ENCODE peak calls at places on chromosomes 6 and 20, in five cellular contexts. N is upper lobe of left lung, H is right cardiac atrium, W is foreskin keratinocyte, Z is fibroblast of pulmonary artery. T is an unnamed sample.

GRCh38 chr20:34522969-34523871 is 7.0 kb downstream of the DYNLRB1 start:
- DNase-seq in W (no peak), N (peak; percentile 40), Z (peak; percentile 83), H (no peak), T (peak; percentile 60)

GRCh38 chr6:95227301-95227700 is 350.0 kb upstream of the MANEA start:
- DNase-seq in Z (no peak), N (no peak), H (no peak), W (no peak), T (no peak)

GRCh38 chr6:142537612-142538478 is 236.0 kb downstream of the ADGRG6 start:
- DNase-seq in W (no peak), Z (peak; percentile 36), H (no peak), N (no peak), T (no peak)

GRCh38 chr20:22312744-22313346 is 271.5 kb downstream of the FOXA2 start:
- DNase-seq in H (no peak), N (no peak), Z (peak; percentile 61), W (peak; percentile 23), T (no peak)

GRCh38 chr6:106146852-106147351 is 60.8 kb downstream of the PRDM1 start:
- DNase-seq in Z (no peak), N (no peak), H (no peak), W (no peak), T (no peak)

GRCh38 chr6:151999194-151999593 is 191.7 kb downstream of the ESR1 start:
- DNase-seq in W (peak; percentile 30), H (no peak), Z (no peak), N (no peak), T (no peak)

GRCh38 chr20:62244644-62245108 is 6.4 kb downstream of the OSBPL2 start:
- DNase-seq in W (no peak), Z (no peak), N (no peak), H (peak; percentile 56), T (no peak)

GRCh38 chr6:111605100-111605748 is 454 bp downstream of the TRAF3IP2 start:
- DNase-seq in H (peak; percentile 94), Z (peak; percentile 97), N (peak; percentile 71), W (no peak), T (peak; percentile 71)

GRCh38 chr6:41056768-41057490 is 3.9 kb downstream of the APOBEC2 start:
- DNase-seq in W (no peak), N (no peak), Z (no peak), H (no peak), T (no peak)

GRCh38 chr6:11271228-11271627 is 38.8 kb upstream of the NEDD9 start:
- DNase-seq in H (no peak), Z (no peak), W (no peak), N (peak; percentile 61), T (no peak)

GRCh38 chr6:55174211-55175013 is at the start of gene HCRTR2:
- DNase-seq in W (no peak), N (no peak), H (peak; percentile 16), Z (no peak), T (no peak)